ENCODE peak calls at places on chromosomes 11 and 22, in four cellular contexts. One of them, this sample, is unnamed.

GRCh38 chr22:39419096-39419495 is 19.5 kb downstream of the TAB1 start:
- DNase-seq in progenitor cell of endocrine pancreas: no peak
- DNase-seq in LoVo: no peak
- DNase-seq in foreskin fibroblast: no peak
- DNase-seq in this sample: no peak

GRCh38 chr11:123137496-123138270 is 57.4 kb downstream of the CLMP start:
- DNase-seq in progenitor cell of endocrine pancreas: no peak
- DNase-seq in LoVo: no peak
- DNase-seq in foreskin fibroblast: peak; percentile 90
- DNase-seq in this sample: no peak

GRCh38 chr11:31383116-31383515 is 13.5 kb downstream of the DNAJC24 start:
- DNase-seq in progenitor cell of endocrine pancreas: no peak
- DNase-seq in LoVo: no peak
- DNase-seq in foreskin fibroblast: no peak
- DNase-seq in this sample: no peak

GRCh38 chr11:69075421-69076128 is 26.8 kb downstream of the TPCN2 start:
- DNase-seq in progenitor cell of endocrine pancreas: no peak
- DNase-seq in LoVo: peak; percentile 33
- DNase-seq in foreskin fibroblast: peak; percentile 97
- DNase-seq in this sample: peak; percentile 99

GRCh38 chr11:61495801-61496601 is 12.5 kb upstream of the LRRC10B start:
- DNase-seq in progenitor cell of endocrine pancreas: no peak
- DNase-seq in LoVo: no peak
- DNase-seq in foreskin fibroblast: no peak
- DNase-seq in this sample: no peak

GRCh38 chr11:77471520-77472234 is 2.2 kb downstream of the PAK1 start:
- DNase-seq in progenitor cell of endocrine pancreas: peak; percentile 22
- DNase-seq in LoVo: peak; percentile 87
- DNase-seq in foreskin fibroblast: no peak
- DNase-seq in this sample: no peak

GRCh38 chr11:117201906-117202305 is 2.7 kb downstream of the TAGLN start:
- DNase-seq in progenitor cell of endocrine pancreas: no peak
- DNase-seq in LoVo: no peak
- DNase-seq in foreskin fibroblast: no peak
- DNase-seq in this sample: no peak

GRCh38 chr22:46563381-46564083 is 26.1 kb upstream of the CELSR1 start:
- DNase-seq in progenitor cell of endocrine pancreas: peak; percentile 61
- DNase-seq in LoVo: peak; percentile 31
- DNase-seq in foreskin fibroblast: no peak
- DNase-seq in this sample: peak; percentile 67

GRCh38 chr11:2738551-2739431 is 39.0 kb upstream of the KCNQ1OT1 start:
- DNase-seq in progenitor cell of endocrine pancreas: no peak
- DNase-seq in LoVo: no peak
- DNase-seq in foreskin fibroblast: no peak
- DNase-seq in this sample: no peak

GRCh38 chr11:69275178-69275577 is 18.8 kb upstream of the MYEOV start:
- DNase-seq in progenitor cell of endocrine pancreas: no peak
- DNase-seq in LoVo: no peak
- DNase-seq in foreskin fibroblast: no peak
- DNase-seq in this sample: no peak